ENCODE peak calls at places on chromosomes 4 and X, in six cellular contexts. One of them, this sample, is unnamed.

GRCh38 chrX:369563-370101 is 17.1 kb downstream of the PPP2R3B start:
- DNase-seq in heart left ventricle: no peak
- DNase-seq in transverse colon: no peak
- DNase-seq in endothelial cell of umbilical vein: no peak
- DNase-seq in SK-N-MC: no peak
- DNase-seq in tibial nerve: no peak
- DNase-seq in this sample: no peak

GRCh38 chr4:85762204-85762884 is 287.4 kb downstream of the ARHGAP24 start:
- DNase-seq in heart left ventricle: peak
- DNase-seq in transverse colon: no peak
- DNase-seq in endothelial cell of umbilical vein: peak
- DNase-seq in SK-N-MC: no peak
- DNase-seq in tibial nerve: no peak
- DNase-seq in this sample: peak

GRCh38 chrX:150460063-150460462 is 96.9 kb downstream of the MAMLD1 start:
- DNase-seq in heart left ventricle: no peak
- DNase-seq in transverse colon: no peak
- DNase-seq in endothelial cell of umbilical vein: no peak
- DNase-seq in SK-N-MC: no peak
- DNase-seq in tibial nerve: no peak
- DNase-seq in this sample: no peak

GRCh38 chr4:135243960-135244561 is 1042.5 kb upstream of the PABPC4L start:
- DNase-seq in heart left ventricle: no peak
- DNase-seq in transverse colon: no peak
- DNase-seq in endothelial cell of umbilical vein: no peak
- DNase-seq in SK-N-MC: no peak
- DNase-seq in tibial nerve: no peak
- DNase-seq in this sample: no peak

GRCh38 chrX:103197721-103198306 is 17.1 kb upstream of the BEX4 start:
- DNase-seq in heart left ventricle: no peak
- DNase-seq in transverse colon: no peak
- DNase-seq in endothelial cell of umbilical vein: peak
- DNase-seq in SK-N-MC: no peak
- DNase-seq in tibial nerve: no peak
- DNase-seq in this sample: no peak

GRCh38 chrX:73855546-73855945 is 292.5 kb downstream of the CHIC1 start:
- DNase-seq in heart left ventricle: peak
- DNase-seq in transverse colon: peak
- DNase-seq in endothelial cell of umbilical vein: peak
- DNase-seq in SK-N-MC: peak
- DNase-seq in tibial nerve: peak
- DNase-seq in this sample: peak

GRCh38 chrX:9465380-9466114 is 689 bp downstream of the TBL1X start:
- DNase-seq in heart left ventricle: peak
- DNase-seq in transverse colon: peak
- DNase-seq in endothelial cell of umbilical vein: peak
- DNase-seq in SK-N-MC: no peak
- DNase-seq in tibial nerve: no peak
- DNase-seq in this sample: no peak

GRCh38 chr4:39255266-39255665 is 72.9 kb downstream of the WDR19 start:
- DNase-seq in heart left ventricle: no peak
- DNase-seq in transverse colon: no peak
- DNase-seq in endothelial cell of umbilical vein: peak
- DNase-seq in SK-N-MC: no peak
- DNase-seq in tibial nerve: no peak
- DNase-seq in this sample: peak

GRCh38 chr4:189912170-189912569 is 28.5 kb upstream of the FRG1 start:
- DNase-seq in heart left ventricle: no peak
- DNase-seq in transverse colon: no peak
- DNase-seq in endothelial cell of umbilical vein: no peak
- DNase-seq in SK-N-MC: no peak
- DNase-seq in tibial nerve: no peak
- DNase-seq in this sample: no peak

GRCh38 chrX:103309860-103310591 is 764 bp downstream of the BEX2 start:
- DNase-seq in heart left ventricle: no peak
- DNase-seq in transverse colon: no peak
- DNase-seq in endothelial cell of umbilical vein: no peak
- DNase-seq in SK-N-MC: no peak
- DNase-seq in tibial nerve: no peak
- DNase-seq in this sample: no peak

GRCh38 chr4:69056921-69057562 is 39.2 kb upstream of the UGT2B7 start:
- DNase-seq in heart left ventricle: no peak
- DNase-seq in transverse colon: no peak
- DNase-seq in endothelial cell of umbilical vein: no peak
- DNase-seq in SK-N-MC: no peak
- DNase-seq in tibial nerve: no peak
- DNase-seq in this sample: no peak

GRCh38 chr4:120927758-120928409 is 5.4 kb upstream of the PRDM5 start:
- DNase-seq in heart left ventricle: no peak
- DNase-seq in transverse colon: no peak
- DNase-seq in endothelial cell of umbilical vein: no peak
- DNase-seq in SK-N-MC: no peak
- DNase-seq in tibial nerve: no peak
- DNase-seq in this sample: no peak

GRCh38 chr4:176789955-176790354 is 2.8 kb downstream of the VEGFC start:
- DNase-seq in heart left ventricle: peak
- DNase-seq in transverse colon: no peak
- DNase-seq in endothelial cell of umbilical vein: peak
- DNase-seq in SK-N-MC: no peak
- DNase-seq in tibial nerve: no peak
- DNase-seq in this sample: peak

GRCh38 chr4:126215759-126216158 is 901.0 kb downstream of the FAT4 start:
- DNase-seq in heart left ventricle: no peak
- DNase-seq in transverse colon: no peak
- DNase-seq in endothelial cell of umbilical vein: peak
- DNase-seq in SK-N-MC: no peak
- DNase-seq in tibial nerve: no peak
- DNase-seq in this sample: no peak

GRCh38 chr4:4519296-4519898 is 22.5 kb downstream of the STX18 start:
- DNase-seq in heart left ventricle: no peak
- DNase-seq in transverse colon: no peak
- DNase-seq in endothelial cell of umbilical vein: peak
- DNase-seq in SK-N-MC: no peak
- DNase-seq in tibial nerve: no peak
- DNase-seq in this sample: no peak

GRCh38 chr4:173506780-173507211 is 23.2 kb downstream of the HAND2 start:
- DNase-seq in heart left ventricle: peak
- DNase-seq in transverse colon: no peak
- DNase-seq in endothelial cell of umbilical vein: no peak
- DNase-seq in SK-N-MC: no peak
- DNase-seq in tibial nerve: no peak
- DNase-seq in this sample: no peak

GRCh38 chr4:20320232-20320631 is 68.5 kb downstream of the SLIT2 start:
- DNase-seq in heart left ventricle: no peak
- DNase-seq in transverse colon: no peak
- DNase-seq in endothelial cell of umbilical vein: no peak
- DNase-seq in SK-N-MC: no peak
- DNase-seq in tibial nerve: no peak
- DNase-seq in this sample: no peak

GRCh38 chr4:6351246-6352000 is 81.8 kb downstream of the WFS1 start:
- DNase-seq in heart left ventricle: no peak
- DNase-seq in transverse colon: no peak
- DNase-seq in endothelial cell of umbilical vein: no peak
- DNase-seq in SK-N-MC: no peak
- DNase-seq in tibial nerve: no peak
- DNase-seq in this sample: no peak

GRCh38 chr4:82643994-82644730 is 82.4 kb upstream of the TMEM150C start:
- DNase-seq in heart left ventricle: no peak
- DNase-seq in transverse colon: no peak
- DNase-seq in endothelial cell of umbilical vein: no peak
- DNase-seq in SK-N-MC: no peak
- DNase-seq in tibial nerve: no peak
- DNase-seq in this sample: peak

GRCh38 chr4:117941611-117942010 is 92.7 kb upstream of the NDST3 start:
- DNase-seq in heart left ventricle: no peak
- DNase-seq in transverse colon: no peak
- DNase-seq in endothelial cell of umbilical vein: no peak
- DNase-seq in SK-N-MC: no peak
- DNase-seq in tibial nerve: no peak
- DNase-seq in this sample: no peak

GRCh38 chrX:134646671-134647070 is 11.6 kb downstream of the PLAC1 start:
- DNase-seq in heart left ventricle: no peak
- DNase-seq in transverse colon: no peak
- DNase-seq in endothelial cell of umbilical vein: no peak
- DNase-seq in SK-N-MC: no peak
- DNase-seq in tibial nerve: no peak
- DNase-seq in this sample: no peak

GRCh38 chrX:51332188-51332942 is at the start of gene NUDT10:
- DNase-seq in heart left ventricle: peak
- DNase-seq in transverse colon: peak
- DNase-seq in endothelial cell of umbilical vein: peak
- DNase-seq in SK-N-MC: no peak
- DNase-seq in tibial nerve: no peak
- DNase-seq in this sample: peak

GRCh38 chrX:774536-774935 is 143.9 kb downstream of the SHOX start:
- DNase-seq in heart left ventricle: no peak
- DNase-seq in transverse colon: no peak
- DNase-seq in endothelial cell of umbilical vein: no peak
- DNase-seq in SK-N-MC: no peak
- DNase-seq in tibial nerve: no peak
- DNase-seq in this sample: no peak

GRCh38 chrX:136227948-136228584 is 23.1 kb downstream of the MAP7D3 start:
- DNase-seq in heart left ventricle: no peak
- DNase-seq in transverse colon: no peak
- DNase-seq in endothelial cell of umbilical vein: no peak
- DNase-seq in SK-N-MC: no peak
- DNase-seq in tibial nerve: no peak
- DNase-seq in this sample: no peak

GRCh38 chr4:26412381-26413372 is 77.6 kb downstream of the CCKAR start:
- DNase-seq in heart left ventricle: peak
- DNase-seq in transverse colon: peak
- DNase-seq in endothelial cell of umbilical vein: no peak
- DNase-seq in SK-N-MC: no peak
- DNase-seq in tibial nerve: no peak
- DNase-seq in this sample: no peak

GRCh38 chr4:3879681-3880594 is 113.8 kb downstream of the ADRA2C start:
- DNase-seq in heart left ventricle: no peak
- DNase-seq in transverse colon: no peak
- DNase-seq in endothelial cell of umbilical vein: no peak
- DNase-seq in SK-N-MC: no peak
- DNase-seq in tibial nerve: no peak
- DNase-seq in this sample: no peak

GRCh38 chrX:31112226-31112999 is 40.6 kb upstream of the FTHL17 start:
- DNase-seq in heart left ventricle: no peak
- DNase-seq in transverse colon: no peak
- DNase-seq in endothelial cell of umbilical vein: no peak
- DNase-seq in SK-N-MC: no peak
- DNase-seq in tibial nerve: no peak
- DNase-seq in this sample: no peak

DNA sequence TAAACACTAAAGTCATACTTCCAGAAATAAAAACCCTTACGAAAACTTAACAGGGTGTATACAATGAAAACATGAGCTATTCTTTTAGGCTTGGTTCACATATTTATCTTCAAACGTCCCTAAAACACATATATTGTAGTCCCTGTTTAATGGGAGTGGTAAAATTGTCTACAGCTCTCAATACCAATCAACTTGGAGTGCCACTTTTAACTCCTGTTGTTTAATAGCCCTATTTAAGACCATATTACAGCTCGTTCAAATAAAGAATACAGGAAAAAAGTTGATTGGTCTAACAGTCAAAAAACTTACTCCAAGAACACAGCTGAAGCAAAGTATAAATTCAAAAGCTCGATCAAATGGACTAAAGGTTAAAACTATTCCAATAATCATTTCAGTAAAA is 3.9 kb downstream of the UBE2D3 start:
- DNase-seq in heart left ventricle: no peak
- DNase-seq in transverse colon: no peak
- DNase-seq in endothelial cell of umbilical vein: no peak
- DNase-seq in SK-N-MC: no peak
- DNase-seq in tibial nerve: no peak
- DNase-seq in this sample: no peak
- H3K4me3 ChIP-seq in heart left ventricle: no peak
- H3K4me3 ChIP-seq in transverse colon: peak
- H3K4me3 ChIP-seq in endothelial cell of umbilical vein: no peak
- H3K4me3 ChIP-seq in SK-N-MC: peak
- H3K4me3 ChIP-seq in tibial nerve: peak
- H3K4me3 ChIP-seq in this sample: peak

GRCh38 chr4:24456431-24456830 is 127.9 kb downstream of the DHX15 start:
- DNase-seq in heart left ventricle: no peak
- DNase-seq in transverse colon: no peak
- DNase-seq in endothelial cell of umbilical vein: no peak
- DNase-seq in SK-N-MC: no peak
- DNase-seq in tibial nerve: no peak
- DNase-seq in this sample: no peak
- H3K27ac ChIP-seq in heart left ventricle: no peak
- H3K27ac ChIP-seq in transverse colon: no peak
- H3K27ac ChIP-seq in endothelial cell of umbilical vein: no peak
- H3K27ac ChIP-seq in SK-N-MC: no peak
- H3K27ac ChIP-seq in tibial nerve: no peak
- H3K27ac ChIP-seq in this sample: no peak

GRCh38 chr4:76210502-76210901 is 3.1 kb downstream of the SCARB2 start:
- DNase-seq in heart left ventricle: no peak
- DNase-seq in transverse colon: no peak
- DNase-seq in endothelial cell of umbilical vein: no peak
- DNase-seq in SK-N-MC: no peak
- DNase-seq in tibial nerve: no peak
- DNase-seq in this sample: no peak
- H3K4me3 ChIP-seq in heart left ventricle: no peak
- H3K4me3 ChIP-seq in transverse colon: no peak
- H3K4me3 ChIP-seq in endothelial cell of umbilical vein: no peak
- H3K4me3 ChIP-seq in SK-N-MC: no peak
- H3K4me3 ChIP-seq in tibial nerve: no peak
- H3K4me3 ChIP-seq in this sample: no peak

GRCh38 chrX:120697053-120697452 is 67.2 kb upstream of the C1GALT1C1 start:
- DNase-seq in heart left ventricle: no peak
- DNase-seq in transverse colon: no peak
- DNase-seq in endothelial cell of umbilical vein: no peak
- DNase-seq in SK-N-MC: no peak
- DNase-seq in tibial nerve: no peak
- DNase-seq in this sample: no peak
- H3K27ac ChIP-seq in heart left ventricle: no peak
- H3K27ac ChIP-seq in transverse colon: no peak
- H3K27ac ChIP-seq in endothelial cell of umbilical vein: no peak
- H3K27ac ChIP-seq in SK-N-MC: no peak
- H3K27ac ChIP-seq in tibial nerve: no peak
- H3K27ac ChIP-seq in this sample: no peak

GRCh38 chrX:15946783-15947550 is 92.4 kb upstream of the AP1S2 start:
- DNase-seq in heart left ventricle: no peak
- DNase-seq in transverse colon: no peak
- DNase-seq in endothelial cell of umbilical vein: no peak
- DNase-seq in SK-N-MC: no peak
- DNase-seq in tibial nerve: no peak
- DNase-seq in this sample: peak
- H3K4me3 ChIP-seq in heart left ventricle: no peak
- H3K4me3 ChIP-seq in transverse colon: no peak
- H3K4me3 ChIP-seq in endothelial cell of umbilical vein: no peak
- H3K4me3 ChIP-seq in SK-N-MC: no peak
- H3K4me3 ChIP-seq in tibial nerve: no peak
- H3K4me3 ChIP-seq in this sample: no peak

DNA sequence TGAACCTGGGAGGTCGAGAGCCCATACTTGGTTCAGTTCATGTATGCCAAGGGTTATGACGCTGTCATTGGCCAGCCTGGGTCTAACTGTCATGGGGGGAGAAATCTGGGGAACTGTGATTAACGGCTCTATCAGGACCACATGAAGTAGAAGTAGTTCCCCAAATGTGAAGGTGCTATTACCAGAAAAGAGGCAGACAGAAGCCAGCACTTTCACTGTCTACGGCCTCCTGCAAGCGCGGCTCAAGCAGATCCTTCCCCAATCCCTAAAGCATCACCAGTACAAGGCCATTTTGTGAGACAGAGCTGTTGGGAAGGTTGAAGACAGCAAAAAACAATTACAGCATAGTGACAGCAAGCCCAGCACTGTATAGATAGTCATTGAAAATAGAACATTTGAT is 37.5 kb downstream of the HOPX start:
- DNase-seq in heart left ventricle: no peak
- DNase-seq in transverse colon: no peak
- DNase-seq in endothelial cell of umbilical vein: no peak
- DNase-seq in SK-N-MC: no peak
- DNase-seq in tibial nerve: no peak
- DNase-seq in this sample: no peak
- H3K27ac ChIP-seq in heart left ventricle: no peak
- H3K27ac ChIP-seq in transverse colon: no peak
- H3K27ac ChIP-seq in endothelial cell of umbilical vein: no peak
- H3K27ac ChIP-seq in SK-N-MC: no peak
- H3K27ac ChIP-seq in tibial nerve: no peak
- H3K27ac ChIP-seq in this sample: no peak

This sample was measured in brain microvascular endothelial cell.